ENCODE peak calls at places on chromosomes 12 and 14, in six cellular contexts. U, V, O, M, H and Y are unnamed samples.

GRCh38 chr12:24950231-24950834 is 1.4 kb upstream of the BCAT1 start:
- DNase-seq in H (no peak), M (no peak), O (no peak), U (no peak), V (no peak), Y (no peak)

GRCh38 chr12:19177754-19178153 is 48.2 kb downstream of the PLEKHA5 start:
- DNase-seq in V (no peak), M (no peak), H (no peak), U (no peak), O (no peak), Y (no peak)

GRCh38 chr12:91883811-91884210 is 261.8 kb downstream of the BTG1 start:
- DNase-seq in V (no peak), U (no peak), O (no peak), M (no peak), H (no peak), Y (no peak)

GRCh38 chr12:89187507-89187906 is 164.8 kb downstream of the DUSP6 start:
- DNase-seq in U (no peak), M (no peak), H (no peak), O (no peak), V (no peak), Y (no peak)

GRCh38 chr14:23575086-23575485 is 3.5 kb downstream of the JPH4 start:
- DNase-seq in O (no peak), H (no peak), U (peak), V (no peak), M (no peak), Y (no peak)

GRCh38 chr12:24109381-24110039 is 160.0 kb upstream of the SOX5 start:
- DNase-seq in O (no peak), U (peak), M (no peak), V (no peak), H (peak), Y (no peak)

GRCh38 chr14:100640481-100641273 is 53.5 kb upstream of the BEGAIN start:
- DNase-seq in O (no peak), H (no peak), U (no peak), V (peak), M (no peak), Y (peak)

GRCh38 chr12:108594-108993 is 42.0 kb downstream of the IQSEC3 start:
- DNase-seq in H (peak), V (no peak), U (no peak), M (peak), O (peak), Y (no peak)

GRCh38 chr12:117427176-117427575 is 65.8 kb upstream of the NOS1 start:
- DNase-seq in U (no peak), V (no peak), M (no peak), H (no peak), O (no peak), Y (no peak)

GRCh38 chr12:2169964-2170363 is 117.2 kb downstream of the CACNA1C start:
- DNase-seq in H (no peak), U (no peak), M (no peak), V (no peak), O (no peak), Y (no peak)

GRCh38 chr14:71758198-71758955 is 173.9 kb upstream of the RGS6 start:
- DNase-seq in O (no peak), U (no peak), V (no peak), M (no peak), H (no peak), Y (no peak)

GRCh38 chr12:116039081-116039480 is 238.4 kb downstream of the MED13L start:
- DNase-seq in U (no peak), V (no peak), M (no peak), H (no peak), O (no peak), Y (no peak)

GRCh38 chr12:20142956-20143355 is 225.4 kb upstream of the PDE3A start:
- DNase-seq in V (no peak), H (no peak), U (no peak), M (no peak), O (no peak), Y (no peak)

GRCh38 chr14:98754343-98755025 is 517.5 kb downstream of the BCL11B start:
- DNase-seq in U (no peak), V (no peak), M (no peak), O (no peak), H (no peak), Y (no peak)

GRCh38 chr12:41965996-41966395 is 178.7 kb downstream of the GXYLT1 start:
- DNase-seq in H (no peak), V (no peak), U (no peak), O (no peak), M (no peak), Y (no peak)

GRCh38 chr14:104741803-104742251 is 11.1 kb upstream of the SIVA1 start:
- DNase-seq in U (no peak), M (no peak), V (no peak), H (no peak), O (no peak), Y (no peak)

GRCh38 chr12:17875230-17875629 is 214.8 kb downstream of the RERGL start:
- DNase-seq in H (no peak), V (no peak), M (no peak), U (no peak), O (no peak), Y (no peak)

GRCh38 chr14:66330218-66330617 is 156.0 kb upstream of the CCDC196 start:
- DNase-seq in O (no peak), H (no peak), V (no peak), U (no peak), M (no peak), Y (no peak)

GRCh38 chr12:80400591-80400991 is 43.4 kb upstream of the PTPRQ start:
- DNase-seq in O (no peak), H (no peak), V (no peak), M (no peak), U (peak), Y (no peak)

GRCh38 chr14:105059035-105059916 is 6.0 kb downstream of the GPR132 start:
- DNase-seq in M (no peak), U (no peak), V (no peak), H (no peak), O (no peak), Y (peak)

GRCh38 chr12:96989916-96990315 is 82.9 kb downstream of the NEDD1 start:
- DNase-seq in U (peak), M (peak), O (no peak), H (no peak), V (no peak), Y (no peak)

GRCh38 chr12:3107071-3107583 is 29.9 kb downstream of the TSPAN9 start:
- DNase-seq in M (peak), H (no peak), V (no peak), U (peak), O (no peak), Y (no peak)

GRCh38 chr12:47757840-47758583 is 668 bp downstream of the RAPGEF3 start:
- DNase-seq in H (no peak), M (no peak), O (peak), V (peak), U (no peak), Y (no peak)

GRCh38 chr12:106345739-106346138 is 11.8 kb upstream of the POLR3B start:
- DNase-seq in U (peak), O (no peak), H (peak), V (no peak), M (peak), Y (no peak)

GRCh38 chr12:115404761-115405470 is 720.9 kb upstream of the TBX3 start:
- DNase-seq in O (no peak), M (peak), V (no peak), H (no peak), U (no peak), Y (no peak)

GRCh38 chr12:49415426-49416040 is 48.3 kb downstream of the SPATS2 start:
- DNase-seq in U (no peak), M (no peak), O (no peak), V (no peak), H (no peak), Y (no peak)

GRCh38 chr12:45014396-45014795 is 36.5 kb downstream of the DBX2 start:
- DNase-seq in H (no peak), V (no peak), O (no peak), M (no peak), U (no peak), Y (no peak)

GRCh38 chr12:108055135-108055534 is 74.0 kb upstream of the WSCD2 start:
- DNase-seq in U (no peak), M (no peak), H (no peak), V (no peak), O (no peak), Y (no peak)

GRCh38 chr12:18462437-18462836 is 201.1 kb downstream of the PIK3C2G start:
- DNase-seq in O (no peak), V (no peak), U (no peak), M (no peak), H (no peak), Y (no peak)

GRCh38 chr12:97063292-97063935 is 156.4 kb downstream of the NEDD1 start:
- DNase-seq in H (no peak), U (no peak), M (no peak), V (no peak), O (no peak), Y (no peak)

GRCh38 chr12:120337730-120338129 is 10.2 kb upstream of the PLA2G1B start:
- DNase-seq in O (no peak), H (no peak), V (no peak), U (no peak), M (no peak), Y (no peak)

GRCh38 chr14:85701763-85702162 is 171.8 kb downstream of the FLRT2 start:
- DNase-seq in V (no peak), U (no peak), M (no peak), O (no peak), H (no peak), Y (no peak)

GRCh38 chr14:86799244-86799647 is 1193.7 kb downstream of the GALC start:
- DNase-seq in M (peak), U (no peak), H (peak), V (no peak), O (no peak), Y (no peak)

GRCh38 chr12:15774819-15775218 is 14.4 kb downstream of the EPS8 start:
- DNase-seq in U (no peak), H (no peak), O (no peak), V (no peak), M (no peak), Y (no peak)

GRCh38 chr12:5873341-5873919 is 71.6 kb downstream of the ANO2 start:
- DNase-seq in M (no peak), H (no peak), O (no peak), U (no peak), V (no peak), Y (no peak)

GRCh38 chr14:67999290-67999689 is 179.7 kb downstream of the RAD51B start:
- DNase-seq in U (no peak), M (no peak), H (no peak), O (no peak), V (no peak), Y (no peak)

GRCh38 chr14:26199599-26200370 is 398.0 kb downstream of the NOVA1 start:
- DNase-seq in H (no peak), V (peak), U (no peak), O (no peak), M (peak), Y (no peak)